ENCODE peak calls at places on chromosomes 11 and 22, in six cellular contexts. R is HFF-Myc, C is upper lobe of right lung, O is pancreas, X is upper lobe of left lung, N is ovary. S is an unnamed sample.

GRCh38 chr11:90234977-90235376 is 12.1 kb upstream of the CHORDC1 start:
- DNase-seq in R (no peak), C (no peak), O (no peak), X (no peak), N (no peak), S (no peak)

GRCh38 chr22:47794851-47795250 is 1032.4 kb downstream of the TBC1D22A start:
- DNase-seq in R (no peak), C (no peak), O (no peak), X (no peak), N (no peak), S (no peak)

GRCh38 chr11:114132944-114133394 is 73.5 kb downstream of the ZBTB16 start:
- DNase-seq in R (no peak), C (no peak), O (no peak), X (peak), N (no peak), S (no peak)

GRCh38 chr22:49308300-49308699 is 519.4 kb downstream of the BRD1 start:
- DNase-seq in R (no peak), C (no peak), O (peak), X (no peak), N (no peak), S (no peak)

GRCh38 chr11:22193348-22194051 is 615 bp downstream of the ANO5 start:
- DNase-seq in R (no peak), C (peak), O (peak), X (peak), N (peak), S (peak)

GRCh38 chr11:112004389-112004788 is 20.8 kb upstream of the DLAT start:
- DNase-seq in R (no peak), C (no peak), O (no peak), X (no peak), N (no peak), S (peak)

GRCh38 chr11:23959466-23959865 is 537.4 kb upstream of the LUZP2 start:
- DNase-seq in R (no peak), C (no peak), O (no peak), X (no peak), N (no peak), S (no peak)

GRCh38 chr22:47818496-47818895 is 1056.0 kb downstream of the TBC1D22A start:
- DNase-seq in R (no peak), C (no peak), O (no peak), X (no peak), N (no peak), S (no peak)

GRCh38 chr11:18455686-18456372 is at the start of gene LDHAL6A:
- DNase-seq in R (no peak), C (no peak), O (no peak), X (peak), N (peak), S (peak)

GRCh38 chr11:32391965-32392553 is 43.3 kb downstream of the WT1 start:
- DNase-seq in R (no peak), C (no peak), O (peak), X (no peak), N (no peak), S (no peak)

GRCh38 chr11:6733326-6734030 is 38.3 kb downstream of the OR2AG2 start:
- DNase-seq in R (no peak), C (no peak), O (no peak), X (no peak), N (no peak), S (no peak)

GRCh38 chr22:47165338-47165931 is 403.0 kb downstream of the TBC1D22A start:
- DNase-seq in R (no peak), C (peak), O (no peak), X (peak), N (peak), S (no peak)

GRCh38 chr22:38286915-38287669 is 14.3 kb upstream of the TMEM184B start:
- DNase-seq in R (no peak), C (no peak), O (no peak), X (no peak), N (no peak), S (no peak)

GRCh38 chr11:124086447-124086846 is 28.8 kb upstream of the VWA5A start:
- DNase-seq in R (no peak), C (no peak), O (no peak), X (no peak), N (no peak), S (peak)

GRCh38 chr11:95608093-95608492 is 181.5 kb downstream of the FAM76B start:
- DNase-seq in R (no peak), C (no peak), O (no peak), X (no peak), N (no peak), S (no peak)

GRCh38 chr11:45671246-45672171 is 6.1 kb upstream of the CHST1 start:
- DNase-seq in R (no peak), C (no peak), O (peak), X (no peak), N (no peak), S (no peak)

GRCh38 chr11:118889796-118890195 is 6.1 kb downstream of the CXCR5 start:
- DNase-seq in R (no peak), C (no peak), O (peak), X (peak), N (peak), S (no peak)

GRCh38 chr11:112579282-112579681 is 318.6 kb upstream of the PLET1 start:
- DNase-seq in R (no peak), C (no peak), O (no peak), X (no peak), N (no peak), S (peak)

GRCh38 chr11:118841469-118842222 is 42.0 kb upstream of the CXCR5 start:
- DNase-seq in R (no peak), C (no peak), O (no peak), X (no peak), N (no peak), S (no peak)

GRCh38 chr22:31192513-31192912 is 19.6 kb upstream of the LIMK2 start:
- DNase-seq in R (no peak), C (no peak), O (no peak), X (no peak), N (no peak), S (no peak)

GRCh38 chr11:107682182-107682971 is 29.5 kb downstream of the SLN start:
- DNase-seq in R (no peak), C (no peak), O (no peak), X (no peak), N (no peak), S (no peak)

GRCh38 chr11:113736323-113736722 is 30.2 kb upstream of the TMPRSS5 start:
- DNase-seq in R (no peak), C (no peak), O (no peak), X (no peak), N (no peak), S (no peak)

GRCh38 chr11:71383461-71383860 is 64.7 kb downstream of the DHCR7 start:
- DNase-seq in R (no peak), C (no peak), O (no peak), X (no peak), N (no peak), S (no peak)

GRCh38 chr11:101487775-101488174 is 96.0 kb downstream of the TRPC6 start:
- DNase-seq in R (peak), C (no peak), O (no peak), X (no peak), N (no peak), S (no peak)

GRCh38 chr11:27786331-27786730 is 86.1 kb upstream of the BDNF start:
- DNase-seq in R (no peak), C (no peak), O (no peak), X (no peak), N (no peak), S (no peak)

GRCh38 chr22:39388261-39389011 is 11.1 kb upstream of the TAB1 start:
- DNase-seq in R (peak), C (peak), O (peak), X (peak), N (peak), S (peak)

GRCh38 chr11:122201126-122201525 is 85.1 kb upstream of the BLID start:
- DNase-seq in R (no peak), C (no peak), O (no peak), X (no peak), N (no peak), S (no peak)
- H3K4me3 ChIP-seq in R (peak), C (peak), O (no peak), X (no peak), N (peak), S (no peak)

GRCh38 chr11:133500435-133500834 is 31.9 kb downstream of the OPCML start:
- DNase-seq in R (no peak), C (no peak), O (no peak), X (no peak), N (no peak), S (no peak)
- H3K4me3 ChIP-seq in R (no peak), C (no peak), O (no peak), X (no peak), N (no peak), S (no peak)

GRCh38 chr11:117629146-117629545 is 167.9 kb downstream of the DSCAML1 start:
- DNase-seq in R (no peak), C (peak), O (no peak), X (no peak), N (no peak), S (no peak)
- H3K4me3 ChIP-seq in R (no peak), C (no peak), O (no peak), X (no peak), N (no peak), S (no peak)

GRCh38 chr22:27746918-27747317 is 54.6 kb downstream of the MN1 start:
- DNase-seq in R (no peak), C (no peak), O (no peak), X (no peak), N (no peak), S (no peak)

GRCh38 chr22:27747396-27748256 is 53.9 kb downstream of the MN1 start:
- DNase-seq in R (no peak), C (no peak), O (no peak), X (no peak), N (no peak), S (no peak)

GRCh38 chr22:27749597-27750225 is 51.8 kb downstream of the MN1 start:
- DNase-seq in R (no peak), C (no peak), O (no peak), X (no peak), N (peak), S (no peak)

GRCh38 chr22:27750866-27751265 is 50.7 kb downstream of the MN1 start:
- DNase-seq in R (no peak), C (peak), O (no peak), X (no peak), N (no peak), S (no peak)

DNA sequence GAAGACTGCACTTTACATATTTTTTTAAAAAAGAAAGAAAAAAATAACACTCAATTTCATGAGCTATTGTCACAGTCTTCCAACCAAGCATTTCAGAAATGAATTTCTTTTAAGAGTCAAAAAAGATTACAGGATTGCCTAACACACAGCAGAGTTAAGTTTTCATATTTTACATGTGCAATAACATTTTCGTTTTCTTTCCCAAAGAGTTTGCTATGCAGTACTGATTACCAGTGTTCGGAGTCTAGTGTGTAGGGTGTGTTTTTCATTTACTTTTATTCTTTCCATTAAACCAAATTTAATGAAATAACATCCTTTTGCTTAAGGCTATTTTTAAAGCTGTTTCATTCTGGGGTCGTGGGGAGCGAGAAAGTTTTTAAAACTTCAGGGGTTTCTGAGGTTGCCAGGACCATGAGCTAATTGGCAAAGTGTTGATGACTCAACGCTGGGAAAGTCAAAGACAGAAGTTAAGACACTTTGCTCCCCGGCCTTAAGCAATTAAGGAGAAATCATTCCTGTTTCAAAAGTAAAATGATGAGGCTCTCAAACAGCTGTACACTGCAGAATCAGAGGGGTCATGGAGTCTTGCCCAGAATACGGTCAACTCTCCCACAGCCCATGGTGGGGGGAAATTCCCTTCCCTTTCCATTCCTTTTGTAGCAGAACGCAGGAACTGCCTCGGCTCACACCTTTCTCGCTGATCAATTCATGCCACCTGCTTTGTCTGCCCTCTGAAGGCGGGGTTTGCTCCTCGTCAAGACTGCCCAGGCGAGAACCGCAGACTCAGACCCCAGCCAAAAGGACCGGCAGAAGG is 53.0 kb downstream of the MN1 start:
- DNase-seq in R (no peak), C (peak), O (no peak), X (no peak), N (peak), S (no peak)
- H3K4me3 ChIP-seq in R (peak), C (no peak), O (no peak), X (no peak), N (no peak), S (no peak)

GRCh38 chr11:117080370-117080769 is 17.9 kb downstream of the SIK3 start:
- DNase-seq in R (no peak), C (no peak), O (no peak), X (no peak), N (no peak), S (no peak)

GRCh38 chr11:117073539-117073938 is 24.7 kb downstream of the SIK3 start:
- DNase-seq in R (no peak), C (no peak), O (no peak), X (no peak), N (no peak), S (no peak)

GRCh38 chr11:117075186-117075585 is 23.0 kb downstream of the SIK3 start:
- DNase-seq in R (no peak), C (no peak), O (no peak), X (no peak), N (no peak), S (no peak)

GRCh38 chr11:117074122-117074521 is 24.1 kb downstream of the SIK3 start:
- DNase-seq in R (no peak), C (no peak), O (no peak), X (no peak), N (no peak), S (no peak)

DNA sequence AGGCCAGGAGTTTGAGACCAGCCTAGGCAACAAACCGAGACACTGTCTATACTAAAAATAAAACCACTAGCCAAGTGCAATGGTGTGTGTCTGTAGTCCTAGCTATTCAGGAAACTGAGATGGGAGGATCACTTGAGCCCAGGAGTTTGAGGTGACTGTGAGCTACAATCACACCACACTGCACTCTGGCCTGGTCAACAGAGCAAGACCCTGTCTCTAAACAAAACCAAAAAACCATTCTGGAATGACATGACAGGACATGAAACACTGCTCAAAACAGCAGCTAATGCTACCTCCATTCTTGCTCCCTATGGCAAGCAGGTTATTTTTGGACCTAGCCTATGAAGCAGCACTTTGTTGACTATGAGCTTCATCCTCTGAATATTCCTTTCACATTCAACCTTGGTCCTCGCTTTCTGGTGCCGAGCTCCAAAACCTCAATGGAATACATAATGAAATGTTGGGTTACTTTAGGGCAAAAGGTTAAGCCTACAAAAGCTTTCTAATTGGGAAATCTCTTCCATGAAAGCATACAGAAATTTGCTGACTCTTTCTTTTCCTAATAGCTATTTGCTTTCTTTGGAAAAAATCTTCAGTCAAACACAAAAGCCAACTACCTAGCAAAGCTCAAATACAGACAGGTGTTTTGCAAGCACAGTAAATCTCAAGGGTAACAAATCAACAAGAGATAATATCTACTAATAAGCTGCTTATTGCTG is 21.1 kb downstream of the SIK3 start:
- DNase-seq in R (no peak), C (no peak), O (no peak), X (no peak), N (no peak), S (no peak)
- H3K4me3 ChIP-seq in R (no peak), C (no peak), O (no peak), X (no peak), N (no peak), S (no peak)

DNA sequence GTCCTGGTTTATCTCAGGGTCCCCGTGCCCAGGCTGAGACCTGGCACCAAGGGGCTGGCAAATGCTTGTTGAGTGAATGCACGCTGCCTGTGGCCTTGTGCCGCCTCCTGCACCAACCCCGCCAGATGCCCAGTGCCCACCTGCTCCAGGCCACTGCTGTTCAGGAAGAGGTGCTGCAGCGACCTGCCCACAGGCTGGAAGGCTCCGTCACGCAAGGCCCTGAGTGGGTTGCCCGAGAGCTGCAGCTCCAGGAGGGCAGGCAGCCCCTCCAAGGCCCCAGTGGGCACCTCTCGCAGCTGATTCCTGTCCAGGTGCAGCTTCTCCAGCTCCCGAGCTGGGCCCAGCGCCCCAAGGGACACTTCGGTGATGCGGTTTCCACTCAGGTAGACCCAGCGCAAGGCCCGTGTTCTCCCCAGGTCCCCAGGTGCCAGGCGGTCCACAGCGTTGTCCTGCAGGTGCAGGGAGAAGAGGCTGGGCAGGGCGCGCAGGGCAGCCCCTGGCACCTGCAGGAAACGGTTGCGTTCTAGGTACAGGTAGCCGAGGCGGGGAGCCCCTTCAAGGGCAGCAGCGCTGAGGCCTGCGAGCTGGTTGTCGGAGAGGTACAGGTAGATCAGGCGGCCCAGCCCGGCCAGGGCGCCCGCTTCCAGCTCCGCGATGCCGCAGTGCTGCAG is 3.6 kb downstream of the CHADL start:
- DNase-seq in R (no peak), C (no peak), O (no peak), X (no peak), N (no peak), S (no peak)
- H3K4me3 ChIP-seq in R (peak), C (peak), O (peak), X (peak), N (peak), S (no peak)